ENCODE peak calls at places on chromosome 13, in nine cellular contexts. O, A, R, L, Z, V, W, K and H are unnamed samples.

GRCh38 chr13:33224191-33224590 is 61.4 kb downstream of the STARD13 start:
- DNase-seq in R (no peak), A (no peak), W (no peak), L (no peak), V (no peak), K (no peak), O (no peak), Z (no peak), H (no peak)

GRCh38 chr13:60970736-60971135 is 444.9 kb downstream of the PCDH20 start:
- DNase-seq in Z (no peak), A (peak; percentile 37), R (no peak), W (no peak), V (no peak), L (no peak), O (no peak), K (no peak), H (no peak)

GRCh38 chr13:96671073-96671472 is 323.2 kb downstream of the OXGR1 start:
- DNase-seq in Z (no peak), V (no peak), A (no peak), W (no peak), L (no peak), K (no peak), O (no peak), R (no peak), H (no peak)

GRCh38 chr13:44142540-44142867 is 231.1 kb upstream of the SERP2 start:
- DNase-seq in L (no peak), W (peak; percentile 17), R (peak; percentile 26), K (no peak), O (peak; percentile 35), V (peak; percentile 39), A (peak; percentile 78), Z (no peak), H (no peak)

GRCh38 chr13:75151081-75151643 is 330.8 kb downstream of the TBC1D4 start:
- DNase-seq in W (no peak), L (no peak), R (no peak), Z (no peak), V (no peak), K (no peak), O (no peak), A (no peak), H (no peak)

GRCh38 chr13:96662036-96662435 is 332.2 kb downstream of the OXGR1 start:
- DNase-seq in A (no peak), W (no peak), Z (no peak), O (no peak), K (no peak), V (no peak), R (no peak), L (no peak), H (no peak)

GRCh38 chr13:31246918-31247317 is 47.1 kb downstream of the B3GLCT start:
- DNase-seq in Z (no peak), L (no peak), K (no peak), V (no peak), A (no peak), O (no peak), W (no peak), R (no peak), H (no peak)

GRCh38 chr13:29911781-29912478 is 61.5 kb upstream of the UBL3 start:
- DNase-seq in W (no peak), L (no peak), Z (no peak), V (no peak), R (no peak), K (peak; percentile 66), O (no peak), A (no peak), H (no peak)

GRCh38 chr13:19606152-19606551 is 27.3 kb upstream of the MPHOSPH8 start:
- DNase-seq in A (no peak), V (no peak), L (no peak), R (no peak), O (no peak), Z (no peak), K (no peak), W (no peak), H (no peak)

GRCh38 chr13:51315658-51316057 is 23.8 kb upstream of the SERPINE3 start:
- DNase-seq in Z (no peak), W (no peak), K (no peak), L (no peak), R (no peak), V (no peak), O (no peak), A (no peak), H (no peak)

DNA sequence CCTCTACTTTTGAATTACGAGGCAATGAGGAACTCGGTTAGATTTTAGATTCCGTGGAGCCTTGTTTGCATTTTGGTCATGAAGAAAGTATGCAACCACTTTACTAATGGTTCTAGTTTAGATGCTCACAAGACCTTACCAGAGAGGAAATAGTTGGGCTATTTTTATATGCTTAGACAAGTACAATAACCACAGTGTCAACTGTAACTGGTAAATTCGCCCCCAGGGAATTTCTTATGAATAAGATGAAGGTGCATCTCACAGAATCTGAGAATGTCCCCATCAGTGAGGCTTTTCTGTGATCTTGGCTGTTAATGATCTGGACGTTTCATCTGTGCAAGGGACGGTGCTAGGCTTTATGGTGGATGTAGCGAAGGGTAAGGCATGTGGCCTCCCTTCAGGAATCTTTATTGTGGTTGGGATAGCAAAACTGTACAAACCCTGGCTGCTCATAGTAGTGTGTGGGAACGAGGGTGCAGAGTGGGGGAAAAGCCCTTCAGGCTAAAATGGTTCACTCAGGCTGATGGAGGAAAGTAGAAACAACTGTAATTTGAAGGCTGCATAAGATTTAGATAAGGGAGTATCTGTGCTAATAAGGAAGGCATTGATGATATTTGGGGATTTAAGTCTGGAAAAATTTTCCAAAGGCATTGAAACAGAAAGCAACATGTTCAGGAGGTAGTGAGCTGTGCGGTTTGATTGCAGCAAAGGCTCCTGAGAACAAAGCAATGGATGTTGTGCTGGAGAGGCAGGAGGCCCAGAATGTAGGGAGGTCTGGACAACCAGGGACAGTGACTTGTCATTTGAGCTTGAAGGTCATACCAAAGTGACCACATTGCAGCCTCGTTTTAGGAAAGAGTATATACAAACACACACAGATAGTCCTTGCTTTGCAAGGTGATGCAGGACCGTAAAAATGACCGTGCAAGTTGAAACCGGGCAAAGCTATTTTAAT is 28.4 kb downstream of the UBAC2 start:
- DNase-seq in W (no peak), O (no peak), R (no peak), K (no peak), V (no peak), A (no peak), Z (no peak), L (peak; percentile 91), H (no peak)
- H3K27ac ChIP-seq in W (no peak overlapping the region), O (no peak overlapping the region), R (no peak overlapping the region), K (no peak overlapping the region), V (no peak overlapping the region), A (peak overlapping the region; percentile 58), Z (peak overlapping the region; percentile 8), L (peak overlapping the region; percentile 87), H (peak overlapping the region; percentile 13)

GRCh38 chr13:24505756-24506155 is 6.8 kb downstream of the PARP4 start:
- DNase-seq in A (peak; percentile 79), W (no peak), V (no peak), K (no peak), R (no peak), L (no peak), Z (no peak), O (no peak), H (no peak)

GRCh38 chr13:24505256-24505655 is 7.3 kb downstream of the PARP4 start:
- DNase-seq in A (no peak), Z (no peak), O (no peak), W (no peak), K (no peak), L (no peak), R (no peak), V (peak; percentile 64), H (no peak)

GRCh38 chr13:24502567-24503375 is 9.8 kb downstream of the PARP4 start:
- DNase-seq in W (no peak), O (no peak), A (no peak), Z (peak; percentile 29), L (no peak), V (no peak), R (peak; percentile 7), K (peak; percentile 44), H (peak; percentile 78)

GRCh38 chr13:24503376-24503690 is 9.2 kb downstream of the PARP4 start:
- DNase-seq in L (no peak), V (no peak), O (no peak), Z (no peak), W (no peak), R (no peak), A (no peak), K (no peak), H (peak; percentile 60)

GRCh38 chr13:24506698-24507335 is 5.8 kb downstream of the PARP4 start:
- DNase-seq in V (no peak), L (no peak), A (peak; percentile 76), K (no peak), O (no peak), W (no peak), Z (no peak), R (no peak), H (no peak)
- H3K4me1 ChIP-seq in V (peaks cover 16% of the 10 kb centered on the region), L (no peaks in the 10 kb centered on the region), A (peaks cover 40% of the 10 kb centered on the region), K (peaks cover 79% of the 10 kb centered on the region), O (no peaks in the 10 kb centered on the region), W (no peaks in the 10 kb centered on the region), Z (peaks cover 32% of the 10 kb centered on the region), R (peaks cover 37% of the 10 kb centered on the region), H (peaks cover 30% of the 10 kb centered on the region)

DNA sequence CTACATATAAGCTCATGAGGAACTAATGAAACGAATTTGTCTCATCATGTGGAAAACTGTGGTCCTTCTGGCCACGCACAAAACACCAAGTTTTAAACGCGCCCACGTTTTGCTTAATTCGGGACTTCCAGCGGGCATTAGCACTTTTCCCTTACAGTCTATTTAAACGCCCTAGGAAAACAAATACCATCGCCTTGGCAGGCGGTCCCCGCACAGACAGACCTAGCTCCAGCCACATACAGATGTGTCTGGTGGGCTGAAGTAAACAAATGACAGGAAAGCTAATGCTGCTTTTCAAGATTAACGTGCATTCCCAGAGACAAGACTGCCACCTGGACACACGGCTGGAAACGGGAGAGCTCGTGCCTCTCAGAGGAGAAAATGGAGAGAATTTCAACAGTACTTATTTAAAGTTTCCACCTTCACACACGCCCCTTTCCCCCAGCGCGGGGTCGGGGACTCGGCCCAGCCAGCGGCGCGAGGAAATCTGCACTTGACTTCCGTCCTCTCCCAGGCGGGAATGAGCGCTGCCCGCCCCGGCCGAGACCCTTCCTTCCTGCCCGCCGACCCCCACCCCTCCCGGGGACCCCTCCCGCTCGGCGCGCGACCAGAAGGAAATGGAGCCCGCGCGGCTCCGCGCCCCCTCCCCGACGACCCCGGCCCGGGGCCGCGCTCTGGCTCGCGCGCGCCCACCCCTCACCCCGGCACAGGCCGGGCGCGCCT is 929 bp downstream of the USP12 start:
- DNase-seq in K (peak; percentile 34), R (peak; percentile 15), A (peak; percentile 90), L (no peak), V (peak; percentile 53), O (peak; percentile 31), W (peak; percentile 21), Z (peak; percentile 8), H (peak; percentile 37)
- TF ChIP-seq POLR2A in K (no peak), R (no peak), A (no peak), L (no peak), V (no peak), O (no peak), W (no peak), Z (no peak), H (peak; percentile 3)

DNA sequence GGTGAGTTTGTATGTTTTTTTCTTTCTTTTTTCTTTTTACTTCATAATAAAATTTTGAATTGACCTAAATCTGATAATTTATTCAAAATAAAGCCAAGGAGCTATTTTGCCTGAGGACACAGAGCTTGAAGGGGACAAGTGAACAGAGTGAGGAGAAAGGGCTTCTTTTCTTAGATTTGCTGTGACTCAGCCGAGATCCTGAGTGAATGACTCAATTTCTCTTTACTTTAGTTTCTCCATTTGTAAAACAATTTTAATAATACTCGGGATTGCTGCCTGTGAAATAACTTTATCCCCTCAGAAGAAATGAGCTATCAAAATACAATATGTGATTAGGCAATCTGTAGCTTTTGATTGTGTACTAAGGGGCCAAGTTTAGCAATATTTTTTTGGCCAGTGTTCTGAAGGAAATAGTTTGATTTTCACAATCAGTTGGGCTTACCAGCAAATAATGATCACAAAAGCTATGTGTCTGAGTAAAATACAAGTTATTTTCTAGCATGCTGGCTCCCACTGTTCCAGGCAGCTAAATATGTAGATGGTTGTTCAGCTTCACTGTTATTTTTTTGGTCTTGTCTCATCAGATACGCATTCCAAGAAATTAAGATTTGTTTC is 437.5 kb downstream of the FGF9 start:
- DNase-seq in W (no peak), K (no peak), R (no peak), V (no peak), Z (no peak), A (no peak), L (no peak), O (no peak), H (no peak)
- H3K27ac ChIP-seq in W (peak overlapping the region; percentile 13), K (no peak overlapping the region), R (no peak overlapping the region), V (no peak overlapping the region), Z (no peak overlapping the region), A (no peak overlapping the region), L (no peak overlapping the region), O (no peak overlapping the region), H (no peak overlapping the region)